ENCODE peak calls at places on chromosomes 4 and X, in seven cellular contexts. V is body of pancreas, S is lower lobe of right lung, D is heart left ventricle, Z is RWPE2, U is IMR-90, O is K562. I is an unnamed sample. For H3K4me1, the result is how much of the 10 kb centered on the place peaks cover.

GRCh38 chr4:41178372-41179085 is 35.8 kb downstream of the APBB2 start:
- DNase-seq in V (peak), S (no peak), D (no peak), Z (no peak), U (peak), O (no peak), I (no peak)

GRCh38 chrX:136767104-136767941 is 13.4 kb downstream of the ARHGEF6 start:
- DNase-seq in V (peak), S (peak), D (peak), Z (no peak), U (peak), O (peak), I (peak)

GRCh38 chrX:1491851-1492349 is 39.2 kb upstream of the ASMTL start:
- DNase-seq in V (no peak), S (no peak), D (no peak), Z (no peak), U (no peak), O (peak), I (peak)

GRCh38 chrX:85419293-85419692 is 39.8 kb upstream of the POF1B start:
- DNase-seq in V (no peak), S (no peak), D (no peak), Z (no peak), U (no peak), O (no peak), I (no peak)

GRCh38 chr4:110163327-110164070 is 34.9 kb downstream of the ELOVL6 start:
- DNase-seq in V (no peak), S (no peak), D (no peak), Z (no peak), U (peak), O (no peak), I (no peak)

GRCh38 chr4:125392683-125393082 is 77.9 kb downstream of the FAT4 start:
- DNase-seq in V (no peak), S (no peak), D (no peak), Z (no peak), U (no peak), O (no peak), I (no peak)

GRCh38 chrX:70033348-70033747 is 16.4 kb downstream of the AWAT2 start:
- DNase-seq in V (no peak), S (no peak), D (no peak), Z (no peak), U (peak), O (peak), I (peak)

GRCh38 chrX:19852014-19853005 is 35.1 kb downstream of the SH3KBP1 start:
- DNase-seq in V (peak), S (no peak), D (peak), Z (no peak), U (peak), O (no peak), I (no peak)

GRCh38 chr4:86416081-86416480 is 56.2 kb upstream of the MAPK10 start:
- DNase-seq in V (no peak), S (no peak), D (no peak), Z (no peak), U (peak), O (no peak), I (no peak)

GRCh38 chrX:74492720-74493201 is 71.5 kb downstream of the SLC16A2 start:
- DNase-seq in V (no peak), S (no peak), D (no peak), Z (no peak), U (no peak), O (no peak), I (no peak)

GRCh38 chr4:92969650-92970370 is 666.0 kb downstream of the GRID2 start:
- DNase-seq in V (peak), S (no peak), D (no peak), Z (no peak), U (peak), O (no peak), I (no peak)

GRCh38 chr4:189792819-189793618 is 147.7 kb upstream of the FRG1 start:
- DNase-seq in V (peak), S (peak), D (peak), Z (no peak), U (peak), O (peak), I (peak)

GRCh38 chrX:15299945-15300851 is 15.2 kb downstream of the ASB11 start:
- DNase-seq in V (peak), S (no peak), D (no peak), Z (no peak), U (peak), O (peak), I (no peak)

GRCh38 chr4:87078987-87079469 is 141.4 kb downstream of the KLHL8 start:
- DNase-seq in V (peak), S (no peak), D (peak), Z (no peak), U (peak), O (no peak), I (no peak)

GRCh38 chr4:41204400-41204978 is 9.9 kb downstream of the APBB2 start:
- DNase-seq in V (peak), S (no peak), D (peak), Z (no peak), U (peak), O (no peak), I (no peak)

GRCh38 chr4:39591290-39591689 is 47.4 kb downstream of the SMIM14 start:
- DNase-seq in V (peak), S (no peak), D (no peak), Z (no peak), U (peak), O (peak), I (no peak)

GRCh38 chrX:37755073-37755472 is 24.8 kb upstream of the CYBB start:
- DNase-seq in V (peak), S (no peak), D (no peak), Z (no peak), U (no peak), O (peak), I (no peak)

GRCh38 chr4:169085015-169085414 is 75.0 kb upstream of the CBR4 start:
- DNase-seq in V (no peak), S (no peak), D (no peak), Z (no peak), U (no peak), O (no peak), I (no peak)

GRCh38 chrX:119758682-119759332 is 419 bp downstream of the SOWAHD start:
- DNase-seq in V (no peak), S (no peak), D (peak), Z (no peak), U (no peak), O (peak), I (no peak)

GRCh38 chrX:38318606-38319005 is 8.7 kb downstream of the RPGR start:
- DNase-seq in V (no peak), S (no peak), D (no peak), Z (no peak), U (no peak), O (no peak), I (no peak)

GRCh38 chr4:53541577-53542206 is 49.6 kb downstream of the LNX1 start:
- DNase-seq in V (no peak), S (no peak), D (no peak), Z (no peak), U (peak), O (no peak), I (no peak)

GRCh38 chrX:55057691-55058249 is 17.1 kb upstream of the PAGE2B start:
- DNase-seq in V (peak), S (no peak), D (no peak), Z (no peak), U (peak), O (peak), I (no peak)

GRCh38 chr4:78720994-78721677 is 55.0 kb upstream of the BMP2K start:
- DNase-seq in V (peak), S (no peak), D (peak), Z (no peak), U (no peak), O (peak), I (no peak)

GRCh38 chrX:129663171-129663570 is 8.4 kb upstream of the APLN start:
- DNase-seq in V (no peak), S (no peak), D (no peak), Z (no peak), U (peak), O (no peak), I (no peak)

GRCh38 chr4:147340111-147340510 is 140.8 kb upstream of the EDNRA start:
- DNase-seq in V (no peak), S (no peak), D (no peak), Z (no peak), U (peak), O (no peak), I (no peak)

GRCh38 chr4:24765331-24765990 is 29.9 kb upstream of the SOD3 start:
- DNase-seq in V (no peak), S (no peak), D (no peak), Z (no peak), U (peak), O (no peak), I (no peak)

GRCh38 chr4:24820541-24820940 is 25.2 kb downstream of the SOD3 start:
- DNase-seq in V (no peak), S (no peak), D (no peak), Z (no peak), U (no peak), O (no peak), I (no peak)

GRCh38 chr4:159446266-159446976 is 343.5 kb downstream of the RAPGEF2 start:
- DNase-seq in V (peak), S (no peak), D (peak), Z (no peak), U (peak), O (peak), I (no peak)

GRCh38 chrX:3990569-3990968 is 277.1 kb upstream of the PRKX start:
- DNase-seq in V (no peak), S (no peak), D (no peak), Z (no peak), U (no peak), O (peak), I (no peak)

GRCh38 chr4:47207555-47207954 is 176.2 kb downstream of the GABRB1 start:
- DNase-seq in V (no peak), S (no peak), D (no peak), Z (no peak), U (no peak), O (no peak), I (no peak)

DNA sequence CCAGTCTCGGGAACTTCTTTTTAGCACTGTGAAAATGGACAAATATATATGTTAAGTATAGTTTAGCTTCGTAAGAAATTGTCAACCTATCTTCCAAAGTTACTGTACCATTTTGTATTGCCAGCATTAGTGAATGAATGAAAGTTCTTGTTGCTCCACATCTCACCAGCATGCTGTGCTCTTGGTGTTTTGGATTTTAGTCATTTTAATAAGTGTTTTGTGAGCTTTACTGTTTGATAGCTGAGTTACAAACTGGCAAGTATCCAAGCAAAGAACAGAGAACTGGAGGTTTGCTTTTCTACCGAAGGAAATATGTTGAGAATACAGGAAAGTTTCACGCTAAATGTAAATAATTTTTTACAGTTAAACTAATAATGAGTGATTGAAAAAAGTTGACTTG is 33.0 kb downstream of the SNCA start:
- DNase-seq in V (no peak), S (no peak), D (no peak), Z (no peak), U (no peak), O (no peak), I (no peak)
- TF ChIP-seq CTCF in V (no peak), S (no peak), D (no peak), Z (no peak), U (no peak), O (no peak), I (no peak)

GRCh38 chrX:24151513-24151912 is 2.0 kb downstream of the ZFX start:
- DNase-seq in V (no peak), S (no peak), D (no peak), Z (no peak), U (no peak), O (no peak), I (no peak)

GRCh38 chrX:24156177-24156576 is 6.6 kb downstream of the ZFX start:
- DNase-seq in V (no peak), S (no peak), D (no peak), Z (no peak), U (no peak), O (no peak), I (no peak)

GRCh38 chrX:24153175-24153795 is 3.8 kb downstream of the ZFX start:
- DNase-seq in V (no peak), S (no peak), D (no peak), Z (peak), U (no peak), O (peak), I (no peak)

GRCh38 chrX:24153796-24154189 is 4.3 kb downstream of the ZFX start:
- DNase-seq in V (no peak), S (no peak), D (no peak), Z (no peak), U (no peak), O (no peak), I (no peak)

DNA sequence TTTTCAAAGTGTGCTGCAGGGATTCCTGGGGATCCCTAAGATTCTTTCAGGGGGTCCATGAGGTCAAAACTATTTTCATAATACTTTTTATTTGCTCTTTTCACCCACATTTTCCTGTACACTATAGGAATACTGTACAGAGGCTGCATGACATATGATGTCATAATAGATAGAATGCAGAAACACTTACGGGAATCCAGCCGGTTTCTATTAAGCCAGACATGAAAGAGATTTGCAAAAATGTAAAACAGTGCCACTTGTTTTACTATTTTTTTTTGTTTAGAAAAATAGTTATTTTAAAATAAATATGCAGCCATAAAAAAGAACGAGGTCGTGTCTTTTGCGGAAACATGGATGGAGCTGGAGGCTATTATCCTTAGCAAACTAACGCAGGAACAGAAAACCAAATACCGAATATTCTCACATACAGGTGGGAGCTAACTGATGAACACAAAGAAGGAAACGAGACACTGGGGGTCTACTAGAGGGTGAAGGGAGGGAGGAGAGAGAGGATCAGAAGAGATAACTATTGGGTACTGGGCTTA is 5.0 kb downstream of the ZFX start:
- DNase-seq in V (no peak), S (no peak), D (no peak), Z (no peak), U (peak), O (no peak), I (no peak)
- H3K4me1 ChIP-seq in V (under half), S (under half), D (half or more), Z (under half), U (under half), O (under half), I (under half)

GRCh38 chrX:101411984-101412383 is 4.0 kb downstream of the HNRNPH2 start:
- DNase-seq in V (no peak), S (no peak), D (no peak), Z (no peak), U (no peak), O (no peak), I (no peak)

GRCh38 chrX:101416691-101417090 is 8.7 kb downstream of the HNRNPH2 start:
- DNase-seq in V (no peak), S (no peak), D (no peak), Z (no peak), U (no peak), O (no peak), I (no peak)

GRCh38 chrX:101417190-101417589 is 9.2 kb downstream of the HNRNPH2 start:
- DNase-seq in V (no peak), S (no peak), D (no peak), Z (no peak), U (no peak), O (no peak), I (no peak)

GRCh38 chrX:101417981-101418841 is 10.2 kb downstream of the HNRNPH2 start:
- DNase-seq in V (peak), S (peak), D (peak), Z (no peak), U (no peak), O (no peak), I (peak)

DNA sequence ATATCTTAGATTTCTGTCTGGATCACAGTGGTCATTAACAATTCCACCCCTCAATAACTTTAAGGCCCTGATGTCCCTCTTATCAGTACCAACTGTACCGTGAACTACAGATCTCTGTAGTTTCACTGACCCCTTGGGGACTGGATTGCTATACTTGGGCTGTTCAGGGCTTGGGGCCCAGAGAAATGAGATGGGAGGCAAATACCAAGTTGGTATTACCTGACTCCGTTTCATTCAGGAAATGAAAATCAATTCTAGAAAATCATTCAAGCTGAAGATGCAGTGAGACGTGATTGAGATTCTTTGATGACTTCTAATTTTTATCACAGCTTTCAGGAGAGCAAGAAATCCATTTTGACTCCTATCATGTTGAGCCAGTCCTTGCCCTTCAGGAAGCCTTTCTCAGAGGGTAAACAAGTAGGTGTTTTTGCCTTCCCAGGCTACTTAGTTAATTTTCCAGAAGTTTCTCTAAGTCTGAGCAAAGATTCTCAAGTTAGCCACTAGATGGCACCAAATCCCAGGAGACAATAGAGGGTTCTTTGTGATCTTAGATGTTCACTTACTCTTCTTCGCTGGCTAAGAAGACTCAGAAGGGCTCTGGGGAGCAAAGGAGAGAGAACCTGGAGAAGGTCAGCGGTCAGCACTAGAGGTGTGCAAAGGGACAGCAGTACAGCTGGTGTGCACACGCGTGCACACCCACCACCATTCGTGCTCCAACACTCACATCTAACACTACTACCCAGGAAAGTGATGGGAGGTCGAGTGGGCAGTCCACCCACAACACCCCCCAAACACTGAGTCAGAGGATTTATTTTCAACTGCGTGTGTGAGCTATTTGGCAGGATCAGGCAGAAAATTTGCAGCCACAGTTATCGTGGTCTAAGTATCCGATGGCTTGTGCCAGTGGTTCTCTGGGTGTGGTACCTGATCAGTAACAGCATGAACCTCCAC is 7.4 kb downstream of the HNRNPH2 start:
- DNase-seq in V (peak), S (no peak), D (no peak), Z (no peak), U (peak), O (peak), I (no peak)
- TF ChIP-seq CTCF in V (peak), S (peak), D (peak), Z (peak), U (peak), O (peak), I (peak)

GRCh38 chr4:6938758-6939201 is 29.2 kb downstream of the TBC1D14 start:
- DNase-seq in V (peak), S (peak), D (peak), Z (no peak), U (no peak), O (no peak), I (peak)
- H3K4me1 ChIP-seq in V (under half), S (half or more), D (under half), Z (under half), U (under half), O (under half), I (half or more)

DNA sequence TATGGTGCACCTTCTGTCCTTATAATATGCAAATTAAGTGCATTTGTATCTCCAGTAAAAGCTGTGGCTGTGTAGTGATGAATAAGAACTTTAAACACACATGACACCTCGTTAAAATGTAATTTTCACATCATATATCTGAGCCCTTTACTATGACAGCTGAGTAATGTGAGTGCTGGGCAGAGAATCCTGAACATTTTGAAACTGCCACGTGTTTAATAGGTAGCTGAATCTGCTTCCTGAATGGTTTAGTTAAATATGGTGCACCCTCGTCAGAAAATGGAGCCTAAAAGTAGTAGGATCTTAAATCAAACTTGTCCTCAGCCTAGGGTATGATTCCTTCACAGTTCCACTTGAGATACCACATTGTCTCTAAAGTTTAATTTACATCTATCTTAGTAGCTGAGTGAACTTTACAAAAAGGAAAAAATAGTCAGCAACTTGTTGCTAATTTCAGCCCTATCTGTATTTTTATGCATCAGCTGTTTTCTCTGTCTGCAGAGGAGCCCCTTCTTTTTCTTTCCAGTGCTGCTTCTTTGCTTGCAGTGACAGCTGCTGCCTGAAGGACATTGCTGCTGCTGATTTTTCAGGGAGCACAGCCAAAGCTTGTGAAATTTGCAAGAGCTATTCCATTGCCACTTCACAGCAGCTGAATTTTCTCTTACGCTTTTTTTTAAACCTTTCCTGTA is 541.0 kb downstream of the ADGRL3 start:
- DNase-seq in V (no peak), S (no peak), D (peak), Z (no peak), U (no peak), O (no peak), I (no peak)
- TF ChIP-seq CTCF in V (no peak), S (no peak), D (peak), Z (no peak), U (no peak), O (no peak), I (peak)

I was measured in upper lobe of right lung.